ENCODE peak calls at places on chromosomes 16 and 17, in ten cellular contexts. S, V, B, G, K, O, N, X, A and M are unnamed samples.

GRCh38 chr17:17551361-17551760 is 40.1 kb downstream of the PEMT start:
- DNase-seq in S (no peak), V (no peak), B (peak), G (no peak), K (no peak), O (no peak), N (no peak), X (no peak), A (no peak), M (no peak)

GRCh38 chr17:61482467-61482866 is 30.2 kb downstream of the TBX4 start:
- DNase-seq in S (no peak), V (no peak), B (no peak), G (no peak), K (no peak), O (no peak), N (no peak), X (no peak), A (no peak), M (no peak)

GRCh38 chr16:8878523-8878911 is 3.6 kb upstream of the LITAFD start:
- DNase-seq in S (no peak), V (peak), B (no peak), G (peak), K (no peak), O (no peak), N (peak), X (peak), A (peak), M (peak)

GRCh38 chr17:299546-299945 is 53.1 kb downstream of the RPH3AL start:
- DNase-seq in S (no peak), V (no peak), B (no peak), G (no peak), K (no peak), O (peak), N (no peak), X (no peak), A (no peak), M (no peak)

GRCh38 chr16:75589301-75589700 is 23.1 kb downstream of the GABARAPL2 start:
- DNase-seq in S (no peak), V (no peak), B (peak), G (no peak), K (no peak), O (no peak), N (no peak), X (no peak), A (no peak), M (no peak)

GRCh38 chr16:58022601-58023371 is 2.8 kb upstream of the MMP15 start:
- DNase-seq in S (no peak), V (peak), B (peak), G (peak), K (no peak), O (peak), N (peak), X (no peak), A (peak), M (no peak)

GRCh38 chr17:40443196-40443987 is at the start of gene IGFBP4:
- DNase-seq in S (peak), V (peak), B (peak), G (peak), K (peak), O (peak), N (no peak), X (no peak), A (peak), M (peak)

GRCh38 chr16:17380613-17381012 is 90.1 kb downstream of the XYLT1 start:
- DNase-seq in S (no peak), V (no peak), B (no peak), G (peak), K (no peak), O (no peak), N (no peak), X (no peak), A (peak), M (no peak)

GRCh38 chr16:49832177-49832576 is 23.7 kb downstream of the ZNF423 start:
- DNase-seq in S (no peak), V (no peak), B (no peak), G (no peak), K (no peak), O (peak), N (no peak), X (no peak), A (peak), M (no peak)

GRCh38 chr16:85374571-85374872 is 238.6 kb upstream of the GSE1 start:
- DNase-seq in S (no peak), V (no peak), B (no peak), G (no peak), K (no peak), O (no peak), N (no peak), X (no peak), A (no peak), M (no peak)

GRCh38 chr16:86494039-86494564 is 16.2 kb upstream of the FOXF1 start:
- DNase-seq in S (no peak), V (no peak), B (no peak), G (no peak), K (no peak), O (peak), N (no peak), X (no peak), A (no peak), M (no peak)

GRCh38 chr17:16352838-16353701 is at the start of gene CENPV:
- DNase-seq in S (peak), V (peak), B (no peak), G (peak), K (peak), O (peak), N (peak), X (no peak), A (no peak), M (peak)

GRCh38 chr16:20903889-20904506 is 3.4 kb downstream of the LYRM1 start:
- DNase-seq in S (no peak), V (no peak), B (no peak), G (no peak), K (no peak), O (no peak), N (no peak), X (no peak), A (no peak), M (no peak)

GRCh38 chr17:48549909-48550308 is 5.0 kb upstream of the HOXB2 start:
- DNase-seq in S (no peak), V (no peak), B (no peak), G (peak), K (no peak), O (peak), N (no peak), X (no peak), A (no peak), M (no peak)

GRCh38 chr17:81509048-81509686 is 3.4 kb downstream of the ACTG1 start:
- DNase-seq in S (no peak), V (no peak), B (no peak), G (no peak), K (peak), O (no peak), N (peak), X (no peak), A (no peak), M (no peak)

GRCh38 chr17:32398946-32399345 is 45.4 kb upstream of the PSMD11 start:
- DNase-seq in S (no peak), V (no peak), B (no peak), G (no peak), K (no peak), O (no peak), N (no peak), X (no peak), A (no peak), M (no peak)

GRCh38 chr17:78322858-78323455 is 36.9 kb downstream of the SOCS3 start:
- DNase-seq in S (no peak), V (no peak), B (peak), G (peak), K (no peak), O (peak), N (no peak), X (no peak), A (peak), M (no peak)

GRCh38 chr17:76383645-76384221 is 676 bp upstream of the SPHK1 start:
- DNase-seq in S (peak), V (peak), B (peak), G (peak), K (peak), O (no peak), N (peak), X (peak), A (peak), M (no peak)

GRCh38 chr17:79892457-79893236 is 53.4 kb upstream of the CBX4 start:
- DNase-seq in S (no peak), V (peak), B (peak), G (no peak), K (no peak), O (peak), N (no peak), X (no peak), A (no peak), M (peak)

GRCh38 chr17:33142703-33143299 is 150.3 kb downstream of the ASIC2 start:
- DNase-seq in S (no peak), V (peak), B (peak), G (peak), K (no peak), O (no peak), N (peak), X (no peak), A (peak), M (no peak)

GRCh38 chr16:71762186-71762585 is 37.7 kb upstream of the PHLPP2 start:
- DNase-seq in S (no peak), V (no peak), B (no peak), G (peak), K (no peak), O (no peak), N (peak), X (peak), A (peak), M (no peak)

GRCh38 chr17:21025446-21025845 is 17.4 kb downstream of the USP22 start:
- DNase-seq in S (no peak), V (no peak), B (no peak), G (peak), K (no peak), O (peak), N (no peak), X (no peak), A (peak), M (no peak)

GRCh38 chr17:17147821-17148220 is 58.3 kb downstream of the PLD6 start:
- DNase-seq in S (no peak), V (no peak), B (no peak), G (peak), K (no peak), O (no peak), N (no peak), X (no peak), A (no peak), M (no peak)

GRCh38 chr17:33889766-33890165 is 365.3 kb upstream of the CCL2 start:
- DNase-seq in S (no peak), V (no peak), B (no peak), G (no peak), K (no peak), O (no peak), N (no peak), X (no peak), A (no peak), M (no peak)

GRCh38 chr16:72590179-72590937 is 418.4 kb upstream of the PMFBP1 start:
- DNase-seq in S (peak), V (no peak), B (no peak), G (peak), K (peak), O (no peak), N (no peak), X (no peak), A (no peak), M (no peak)

GRCh38 chr16:24989417-24989978 is 25.7 kb downstream of the ARHGAP17 start:
- DNase-seq in S (no peak), V (no peak), B (no peak), G (peak), K (no peak), O (no peak), N (no peak), X (no peak), A (no peak), M (no peak)

GRCh38 chr17:18285296-18285695 is 24.8 kb downstream of the MIEF2 start:
- DNase-seq in S (no peak), V (no peak), B (no peak), G (no peak), K (no peak), O (no peak), N (no peak), X (no peak), A (no peak), M (no peak)

GRCh38 chr16:566475-567361 is at the start of gene NHLRC4:
- DNase-seq in S (peak), V (peak), B (peak), G (peak), K (peak), O (peak), N (peak), X (no peak), A (peak), M (no peak)

GRCh38 chr17:44918006-44918405 is 2.7 kb upstream of the GFAP start:
- DNase-seq in S (no peak), V (no peak), B (no peak), G (no peak), K (no peak), O (no peak), N (no peak), X (no peak), A (no peak), M (no peak)

GRCh38 chr17:53707546-53707945 is 115.2 kb upstream of the KIF2B start:
- DNase-seq in S (no peak), V (no peak), B (no peak), G (no peak), K (no peak), O (no peak), N (no peak), X (no peak), A (no peak), M (no peak)

GRCh38 chr16:29675811-29676643 is 3.0 kb upstream of the QPRT start:
- DNase-seq in S (no peak), V (peak), B (no peak), G (peak), K (peak), O (no peak), N (no peak), X (no peak), A (peak), M (no peak)

GRCh38 chr17:39706383-39706782 is 6.5 kb downstream of the ERBB2 start:
- DNase-seq in S (no peak), V (no peak), B (no peak), G (no peak), K (no peak), O (no peak), N (no peak), X (no peak), A (no peak), M (no peak)

GRCh38 chr16:67283039-67283825 is 3.9 kb downstream of the PLEKHG4 start:
- DNase-seq in S (no peak), V (no peak), B (no peak), G (peak), K (no peak), O (no peak), N (peak), X (no peak), A (peak), M (no peak)

GRCh38 chr17:78951967-78952551 is 26.9 kb upstream of the TIMP2 start:
- DNase-seq in S (no peak), V (no peak), B (no peak), G (peak), K (no peak), O (peak), N (no peak), X (no peak), A (peak), M (no peak)

GRCh38 chr16:5633845-5634440 is 536.3 kb upstream of the EEF2KMT start:
- DNase-seq in S (no peak), V (peak), B (no peak), G (no peak), K (no peak), O (no peak), N (peak), X (no peak), A (peak), M (no peak)

GRCh38 chr16:1991588-1992474 is 2.1 kb downstream of the SYNGR3 start:
- DNase-seq in S (peak), V (peak), B (peak), G (peak), K (peak), O (peak), N (no peak), X (no peak), A (peak), M (peak)